ENCODE peak calls at places on chromosomes 13 and 19, in five cellular contexts. One of them, this sample, is unnamed.
A peak's percentile ranks its signal among the peaks of the same experiment; 100 is the strongest.

GRCh38 chr19:927707-928401 is 2.0 kb downstream of the ARID3A start:
- DNase-seq in IMR-90: no peak
- DNase-seq in PC-3: no peak
- DNase-seq in tibial nerve: no peak
- DNase-seq in neural progenitor cell: no peak
- DNase-seq in this sample: no peak

GRCh38 chr13:59259416-59260000 is 904.2 kb downstream of the DIAPH3 start:
- DNase-seq in PC-3: no peak
- DNase-seq in neural progenitor cell: peak; percentile 5
- DNase-seq in tibial nerve: no peak
- DNase-seq in IMR-90: no peak
- DNase-seq in this sample: no peak

GRCh38 chr13:38954291-38954690 is 36.3 kb downstream of the STOML3 start:
- DNase-seq in neural progenitor cell: no peak
- DNase-seq in tibial nerve: no peak
- DNase-seq in IMR-90: no peak
- DNase-seq in PC-3: peak; percentile 10
- DNase-seq in this sample: no peak

GRCh38 chr13:33649212-33649917 is 168.6 kb upstream of the RFC3 start:
- DNase-seq in tibial nerve: no peak
- DNase-seq in IMR-90: peak; percentile 6
- DNase-seq in PC-3: peak; percentile 38
- DNase-seq in neural progenitor cell: no peak
- DNase-seq in this sample: no peak

GRCh38 chr19:39858541-39858940 is 12.4 kb upstream of the FBL start:
- DNase-seq in tibial nerve: no peak
- DNase-seq in IMR-90: peak; percentile 63
- DNase-seq in neural progenitor cell: peak; percentile 75
- DNase-seq in PC-3: no peak
- DNase-seq in this sample: no peak

GRCh38 chr13:94999871-95000270 is 287.5 kb upstream of the SOX21 start:
- DNase-seq in PC-3: peak; percentile 40
- DNase-seq in tibial nerve: no peak
- DNase-seq in IMR-90: no peak
- DNase-seq in neural progenitor cell: no peak
- DNase-seq in this sample: no peak

GRCh38 chr19:7799640-7800355 is 30.2 kb upstream of the EVI5L start:
- DNase-seq in tibial nerve: peak; percentile 40
- DNase-seq in IMR-90: peak; percentile 81
- DNase-seq in neural progenitor cell: peak; percentile 91
- DNase-seq in PC-3: peak; percentile 94
- DNase-seq in this sample: peak; percentile 85

GRCh38 chr19:6723738-6724137 is 3.3 kb upstream of the C3 start:
- DNase-seq in neural progenitor cell: no peak
- DNase-seq in IMR-90: no peak
- DNase-seq in tibial nerve: no peak
- DNase-seq in PC-3: no peak
- DNase-seq in this sample: peak; percentile 24

GRCh38 chr13:58744686-58745085 is 1113.1 kb downstream of the PCDH17 start:
- DNase-seq in PC-3: no peak
- DNase-seq in neural progenitor cell: no peak
- DNase-seq in tibial nerve: no peak
- DNase-seq in IMR-90: no peak
- DNase-seq in this sample: no peak

GRCh38 chr13:69264362-69265334 is 843.0 kb upstream of the ATXN8OS start:
- DNase-seq in IMR-90: no peak
- DNase-seq in neural progenitor cell: no peak
- DNase-seq in tibial nerve: no peak
- DNase-seq in PC-3: no peak
- DNase-seq in this sample: no peak

GRCh38 chr19:2967972-2968371 is 9.4 kb upstream of the TLE6 start:
- DNase-seq in tibial nerve: no peak
- DNase-seq in IMR-90: no peak
- DNase-seq in neural progenitor cell: no peak
- DNase-seq in PC-3: no peak
- DNase-seq in this sample: no peak

GRCh38 chr13:49454388-49455015 is 10.4 kb downstream of the SETDB2 start:
- DNase-seq in PC-3: no peak
- DNase-seq in tibial nerve: no peak
- DNase-seq in neural progenitor cell: no peak
- DNase-seq in IMR-90: peak; percentile 88
- DNase-seq in this sample: no peak

GRCh38 chr19:23055501-23055900 is 52.5 kb upstream of the ZNF728 start:
- DNase-seq in PC-3: no peak
- DNase-seq in IMR-90: no peak
- DNase-seq in tibial nerve: no peak
- DNase-seq in neural progenitor cell: no peak
- DNase-seq in this sample: no peak

GRCh38 chr13:26688286-26688685 is 72.3 kb downstream of the GPR12 start:
- DNase-seq in IMR-90: no peak
- DNase-seq in tibial nerve: no peak
- DNase-seq in PC-3: no peak
- DNase-seq in neural progenitor cell: no peak
- DNase-seq in this sample: no peak

GRCh38 chr13:91313103-91313502 is 34.4 kb upstream of the MIR17HG start:
- DNase-seq in PC-3: peak; percentile 22
- DNase-seq in tibial nerve: no peak
- DNase-seq in IMR-90: peak; percentile 1
- DNase-seq in neural progenitor cell: peak; percentile 56
- DNase-seq in this sample: no peak

GRCh38 chr13:34294483-34295129 is 476.7 kb downstream of the RFC3 start:
- DNase-seq in tibial nerve: no peak
- DNase-seq in neural progenitor cell: peak; percentile 9
- DNase-seq in PC-3: no peak
- DNase-seq in IMR-90: no peak
- DNase-seq in this sample: no peak

GRCh38 chr19:52567921-52568320 is 2.2 kb upstream of the ZNF701 start:
- DNase-seq in tibial nerve: no peak
- DNase-seq in neural progenitor cell: no peak
- DNase-seq in IMR-90: no peak
- DNase-seq in PC-3: no peak
- DNase-seq in this sample: no peak

GRCh38 chr13:20713751-20714150 is 10.3 kb downstream of the IL17D start:
- DNase-seq in neural progenitor cell: no peak
- DNase-seq in IMR-90: peak; percentile 39
- DNase-seq in tibial nerve: no peak
- DNase-seq in PC-3: no peak
- DNase-seq in this sample: no peak

GRCh38 chr19:8421484-8422461 is 8.7 kb downstream of the MARCHF2 start:
- DNase-seq in IMR-90: no peak
- DNase-seq in tibial nerve: no peak
- DNase-seq in PC-3: no peak
- DNase-seq in neural progenitor cell: no peak
- DNase-seq in this sample: no peak

GRCh38 chr13:20825476-20825875 is 51.7 kb upstream of the EEF1AKMT1 start:
- DNase-seq in neural progenitor cell: no peak
- DNase-seq in PC-3: no peak
- DNase-seq in IMR-90: peak; percentile 55
- DNase-seq in tibial nerve: no peak
- DNase-seq in this sample: no peak

GRCh38 chr19:17020823-17021222 is 5.8 kb downstream of the CPAMD8 start:
- DNase-seq in PC-3: peak; percentile 30
- DNase-seq in neural progenitor cell: no peak
- DNase-seq in tibial nerve: no peak
- DNase-seq in IMR-90: no peak
- DNase-seq in this sample: no peak

GRCh38 chr19:18422530-18423191 is 3.5 kb downstream of the SSBP4 start:
- DNase-seq in PC-3: no peak
- DNase-seq in tibial nerve: no peak
- DNase-seq in IMR-90: no peak
- DNase-seq in neural progenitor cell: no peak
- DNase-seq in this sample: no peak

GRCh38 chr13:72521965-72522661 is 205.3 kb downstream of the MZT1 start:
- DNase-seq in IMR-90: no peak
- DNase-seq in tibial nerve: no peak
- DNase-seq in neural progenitor cell: no peak
- DNase-seq in PC-3: no peak
- DNase-seq in this sample: peak; percentile 61

GRCh38 chr19:11692127-11692790 is 46.5 kb downstream of the ZNF823 start:
- DNase-seq in PC-3: no peak
- DNase-seq in tibial nerve: no peak
- DNase-seq in neural progenitor cell: no peak
- DNase-seq in IMR-90: no peak
- DNase-seq in this sample: no peak

GRCh38 chr13:94435604-94436226 is 43.8 kb downstream of the DCT start:
- DNase-seq in tibial nerve: no peak
- DNase-seq in neural progenitor cell: peak; percentile 61
- DNase-seq in PC-3: peak; percentile 71
- DNase-seq in IMR-90: peak; percentile 58
- DNase-seq in this sample: no peak

GRCh38 chr13:98976941-98977340 is 923 bp downstream of the DOCK9 start:
- DNase-seq in tibial nerve: no peak
- DNase-seq in neural progenitor cell: no peak
- DNase-seq in IMR-90: peak; percentile 12
- DNase-seq in PC-3: no peak
- DNase-seq in this sample: no peak

GRCh38 chr19:15631817-15632216 is 8.9 kb upstream of the CYP4F3 start:
- DNase-seq in PC-3: peak; percentile 43
- DNase-seq in IMR-90: no peak
- DNase-seq in tibial nerve: no peak
- DNase-seq in neural progenitor cell: peak; percentile 6
- DNase-seq in this sample: no peak

GRCh38 chr19:19745496-19746285 is 12.8 kb upstream of the ZNF14 start:
- DNase-seq in neural progenitor cell: no peak
- DNase-seq in tibial nerve: no peak
- DNase-seq in PC-3: no peak
- DNase-seq in IMR-90: no peak
- DNase-seq in this sample: no peak

GRCh38 chr13:79060216-79060615 is 345.8 kb downstream of the RBM26 start:
- DNase-seq in IMR-90: no peak
- DNase-seq in tibial nerve: no peak
- DNase-seq in neural progenitor cell: no peak
- DNase-seq in PC-3: peak; percentile 6
- DNase-seq in this sample: no peak

GRCh38 chr13:50158385-50159165 is 143.3 kb downstream of the KCNRG start:
- DNase-seq in PC-3: no peak
- DNase-seq in neural progenitor cell: no peak
- DNase-seq in tibial nerve: no peak
- DNase-seq in IMR-90: no peak
- DNase-seq in this sample: no peak

GRCh38 chr19:19548915-19549537 is 11.0 kb downstream of the CILP2 start:
- DNase-seq in PC-3: no peak
- DNase-seq in neural progenitor cell: no peak
- DNase-seq in IMR-90: peak; percentile 19
- DNase-seq in tibial nerve: no peak
- DNase-seq in this sample: no peak

DNA sequence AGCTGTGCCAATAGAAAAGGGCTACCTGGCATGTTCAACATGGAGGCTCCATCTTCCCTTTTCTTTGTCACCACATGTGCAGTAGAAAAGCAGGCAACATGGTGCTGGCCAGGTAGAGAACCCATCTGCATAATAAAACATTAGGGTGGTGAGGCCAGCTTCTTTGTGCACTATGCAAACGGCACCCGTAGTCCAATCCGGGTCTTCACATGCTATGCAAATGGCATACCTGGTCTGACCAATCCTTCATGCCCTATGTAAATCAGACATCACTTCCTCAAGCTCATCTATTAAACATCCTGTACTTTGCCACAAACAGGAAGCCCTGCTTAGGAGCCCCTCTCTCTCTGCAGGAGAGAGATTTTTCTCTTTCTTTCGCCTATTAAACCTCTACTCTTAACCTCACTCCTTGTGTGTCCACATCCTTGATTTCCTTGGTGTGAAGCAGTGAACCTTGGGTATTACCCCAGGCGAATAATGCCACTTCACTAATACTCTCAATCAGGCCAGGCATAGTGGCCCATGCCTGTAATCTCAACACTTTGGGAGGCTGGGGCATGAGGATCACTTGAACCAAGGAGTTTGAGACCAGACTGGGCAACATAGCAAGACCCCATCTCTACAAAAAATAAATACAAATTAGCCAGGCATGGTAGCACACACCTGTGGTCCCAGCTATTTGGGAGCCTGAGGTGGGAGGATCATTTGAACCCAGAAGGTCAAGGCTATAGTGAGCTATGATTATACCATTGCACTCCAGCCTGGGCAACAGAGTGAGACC is 111.3 kb upstream of the MRI1 start:
- DNase-seq in IMR-90: no peak
- DNase-seq in neural progenitor cell: no peak
- DNase-seq in tibial nerve: no peak
- DNase-seq in PC-3: peak; percentile 20
- DNase-seq in this sample: no peak
- H3K4me3 ChIP-seq in IMR-90: no peak overlapping the region
- H3K4me3 ChIP-seq in neural progenitor cell: no peak overlapping the region
- H3K4me3 ChIP-seq in tibial nerve: no peak overlapping the region
- H3K4me3 ChIP-seq in PC-3: no peak overlapping the region
- H3K4me3 ChIP-seq in this sample: no peak overlapping the region

DNA sequence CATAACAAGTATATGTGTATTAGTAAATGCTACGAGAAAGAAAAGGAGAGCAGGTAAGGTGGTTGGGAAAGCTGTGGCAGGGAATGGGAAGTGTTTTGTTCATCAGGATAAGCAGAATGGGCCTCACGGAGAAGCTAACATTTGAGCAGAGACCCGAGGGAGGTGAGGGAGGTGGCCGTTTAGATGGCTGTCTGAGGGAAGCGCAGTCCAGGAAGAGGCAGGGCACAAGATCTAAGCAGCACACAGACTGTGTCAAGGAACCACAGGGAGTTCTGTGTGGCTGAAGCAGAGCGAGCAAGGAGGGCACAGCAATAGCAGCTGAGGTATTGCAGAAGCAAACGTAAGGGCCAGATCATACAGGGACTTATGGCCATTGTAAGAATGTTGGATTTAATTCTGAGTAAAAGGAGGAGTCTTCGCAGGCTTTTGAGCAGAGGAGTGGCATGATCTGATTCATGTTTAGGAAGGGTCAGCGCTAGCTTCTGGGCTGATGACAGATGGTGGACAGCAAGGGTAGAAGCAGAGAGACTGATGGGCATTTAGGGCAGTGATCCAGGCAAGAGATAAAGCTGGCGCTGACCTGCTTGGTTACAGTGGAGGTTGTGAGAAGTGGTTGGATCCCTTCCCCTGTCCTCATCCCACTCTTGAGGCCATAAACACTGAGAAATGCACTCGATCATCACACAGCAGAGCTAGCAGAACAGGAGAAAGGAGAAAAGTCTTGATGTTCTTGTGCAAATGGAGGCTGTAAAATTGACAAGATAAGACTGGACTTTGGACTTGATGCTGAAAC is 199.9 kb downstream of the LACC1 start:
- DNase-seq in tibial nerve: no peak
- DNase-seq in IMR-90: no peak
- DNase-seq in neural progenitor cell: peak; percentile 20
- DNase-seq in PC-3: no peak
- DNase-seq in this sample: no peak
- H3K4me1 ChIP-seq in tibial nerve: no peaks in the 10 kb centered on the region
- H3K4me1 ChIP-seq in IMR-90: no peaks in the 10 kb centered on the region
- H3K4me1 ChIP-seq in neural progenitor cell: peaks cover 23% of the 10 kb centered on the region
- H3K4me1 ChIP-seq in PC-3: no peaks in the 10 kb centered on the region
- H3K4me1 ChIP-seq in this sample: no peaks in the 10 kb centered on the region

GRCh38 chr19:55085923-55086715 is 10.4 kb downstream of the EPS8L1 start:
- DNase-seq in tibial nerve: no peak
- DNase-seq in PC-3: no peak
- DNase-seq in neural progenitor cell: peak; percentile 57
- DNase-seq in IMR-90: no peak
- DNase-seq in this sample: no peak
- H3K4me3 ChIP-seq in tibial nerve: peak overlapping the region; percentile 29
- H3K4me3 ChIP-seq in PC-3: no peak overlapping the region
- H3K4me3 ChIP-seq in neural progenitor cell: peak overlapping the region; percentile 68
- H3K4me3 ChIP-seq in IMR-90: peak overlapping the region; percentile 49
- H3K4me3 ChIP-seq in this sample: peak overlapping the region; percentile 35

GRCh38 chr13:31469377-31469776 is 269.6 kb downstream of the B3GLCT start:
- DNase-seq in tibial nerve: no peak
- DNase-seq in neural progenitor cell: no peak
- DNase-seq in PC-3: no peak
- DNase-seq in IMR-90: no peak
- DNase-seq in this sample: no peak

GRCh38 chr13:31468114-31468902 is 268.5 kb downstream of the B3GLCT start:
- DNase-seq in IMR-90: no peak
- DNase-seq in neural progenitor cell: no peak
- DNase-seq in tibial nerve: no peak
- DNase-seq in PC-3: no peak
- DNase-seq in this sample: no peak
- H3K4me1 ChIP-seq in IMR-90: no peaks in the 10 kb centered on the region
- H3K4me1 ChIP-seq in neural progenitor cell: peaks cover 11% of the 10 kb centered on the region
- H3K4me1 ChIP-seq in tibial nerve: no peaks in the 10 kb centered on the region
- H3K4me1 ChIP-seq in PC-3: no peaks in the 10 kb centered on the region
- H3K4me1 ChIP-seq in this sample: no peaks in the 10 kb centered on the region

This sample was measured in left lung.